ENCODE peak calls at places on chromosomes 7 and 10, in four cellular contexts. R is LNCaP clone FGC, E is cardiac fibroblast, M is heart right ventricle. K is an unnamed sample.

GRCh38 chr10:36766921-36767320 is 358.5 kb upstream of the ANKRD30A start:
- DNase-seq in E (no peak), R (no peak), M (no peak), K (no peak)

GRCh38 chr7:99030145-99030856 is 113.6 kb downstream of the SMURF1 start:
- DNase-seq in M (no peak), E (peak; percentile 28), R (no peak), K (no peak)

GRCh38 chr7:151449990-151450389 is 10.0 kb upstream of the CRYGN start:
- DNase-seq in R (no peak), E (no peak), M (no peak), K (no peak)

GRCh38 chr7:134004829-134005505 is 122.2 kb upstream of the LRGUK start:
- DNase-seq in E (no peak), M (no peak), R (no peak), K (no peak)

GRCh38 chr10:19749185-19749729 is 67.0 kb upstream of the PLXDC2 start:
- DNase-seq in R (no peak), E (peak; percentile 47), M (no peak), K (no peak)

GRCh38 chr10:100645609-100646008 is 99.8 kb upstream of the PAX2 start:
- DNase-seq in M (no peak), E (no peak), R (no peak), K (no peak)

GRCh38 chr7:42234736-42235135 is 2.3 kb downstream of the GLI3 start:
- DNase-seq in R (peak; percentile 75), E (no peak), M (no peak), K (no peak)

GRCh38 chr10:32298066-32298812 is 48.7 kb downstream of the EPC1 start:
- DNase-seq in R (no peak), M (no peak), E (peak; percentile 82), K (peak; percentile 76)

GRCh38 chr7:50679218-50680007 is 103.3 kb downstream of the GRB10 start:
- DNase-seq in M (no peak), R (peak; percentile 64), E (peak; percentile 69), K (peak; percentile 60)

GRCh38 chr7:130359276-130359857 is 14.8 kb downstream of the CPA5 start:
- DNase-seq in R (no peak), M (no peak), E (no peak), K (peak; percentile 97)

GRCh38 chr7:150450491-150450992 is at the start of gene GIMAP8:
- DNase-seq in E (no peak), R (no peak), M (peak; percentile 80), K (no peak)

GRCh38 chr10:133530506-133530905 is 3.3 kb downstream of the CYP2E1 start:
- DNase-seq in R (no peak), E (no peak), M (no peak), K (no peak)

GRCh38 chr10:104255244-104255981 is 721 bp downstream of the GSTO1 start:
- DNase-seq in R (no peak), M (no peak), E (peak; percentile 89), K (peak; percentile 75)

GRCh38 chr7:121301441-121302213 is 27.2 kb upstream of the WNT16 start:
- DNase-seq in R (no peak), M (no peak), E (peak; percentile 28), K (peak; percentile 44)

GRCh38 chr10:13528138-13528874 is 508 bp downstream of the BEND7 start:
- DNase-seq in M (peak; percentile 23), E (no peak), R (no peak), K (peak; percentile 18)

GRCh38 chr7:112306903-112307302 is 100.4 kb downstream of the ZNF277 start:
- DNase-seq in E (no peak), R (no peak), M (no peak), K (no peak)

GRCh38 chr10:94361161-94361794 is 1.5 kb downstream of the NOC3L start:
- DNase-seq in R (no peak), M (no peak), E (peak; percentile 34), K (peak; percentile 61)

GRCh38 chr7:106083717-106084116 is 28.4 kb downstream of the SYPL1 start:
- DNase-seq in M (no peak), R (no peak), E (no peak), K (no peak)

GRCh38 chr7:5507026-5507425 is 83.4 kb upstream of the TNRC18 start:
- DNase-seq in M (no peak), E (no peak), R (no peak), K (no peak)

GRCh38 chr7:148584154-148584827 is 6.3 kb upstream of the C7orf33 start:
- DNase-seq in E (no peak), R (no peak), M (no peak), K (no peak)

GRCh38 chr10:48794074-48794473 is 109.4 kb downstream of the WDFY4 start:
- DNase-seq in M (no peak), E (no peak), R (no peak), K (peak; percentile 72)

GRCh38 chr7:148856035-148856881 is 27.8 kb downstream of the EZH2 start:
- DNase-seq in E (peak; percentile 57), M (no peak), R (no peak), K (peak; percentile 73)

GRCh38 chr10:68367121-68367520 is 34.4 kb upstream of the PBLD start:
- DNase-seq in E (peak; percentile 13), R (no peak), M (no peak), K (no peak)

GRCh38 chr7:134532155-134533089 is 5.1 kb downstream of the AKR1B10 start:
- DNase-seq in M (no peak), E (no peak), R (no peak), K (peak; percentile 92)

GRCh38 chr7:37894671-37895070 is 21.9 kb downstream of the SFRP4 start:
- DNase-seq in R (no peak), E (no peak), M (no peak), K (no peak)

GRCh38 chr10:101559596-101560292 is 28.3 kb downstream of the POLL start:
- DNase-seq in R (no peak), M (no peak), E (no peak), K (no peak)

GRCh38 chr10:4181075-4181474 is 396.1 kb upstream of the KLF6 start:
- DNase-seq in E (no peak), R (no peak), M (no peak), K (no peak)

GRCh38 chr10:4188406-4188805 is 403.4 kb upstream of the KLF6 start:
- DNase-seq in R (no peak), E (no peak), M (no peak), K (no peak)

GRCh38 chr10:4181690-4182089 is 396.7 kb upstream of the KLF6 start:
- DNase-seq in E (no peak), R (no peak), M (no peak), K (no peak)

GRCh38 chr10:4186849-4187248 is 401.8 kb upstream of the KLF6 start:
- DNase-seq in R (no peak), M (no peak), E (no peak), K (no peak)

GRCh38 chr10:4183761-4184261 is 398.8 kb upstream of the KLF6 start:
- DNase-seq in R (peak; percentile 46), E (peak; percentile 72), M (no peak), K (no peak)
- TF ChIP-seq CTCF in R (no peak), E (no peak), M (no peak), K (no peak)

GRCh38 chr7:158631574-158632195 is 44.1 kb upstream of the PTPRN2 start:
- DNase-seq in E (peak; percentile 6), R (no peak), M (no peak), K (no peak)

GRCh38 chr7:158638001-158638400 is 50.4 kb upstream of the PTPRN2 start:
- DNase-seq in R (no peak), E (peak; percentile 32), M (no peak), K (no peak)

GRCh38 chr7:158633055-158633956 is 45.7 kb upstream of the PTPRN2 start:
- DNase-seq in R (no peak), M (no peak), E (no peak), K (no peak)
- H3K4me3 ChIP-seq in R (no peak overlapping the region), M (no peak overlapping the region), E (no peak overlapping the region), K (no peak overlapping the region)

DNA sequence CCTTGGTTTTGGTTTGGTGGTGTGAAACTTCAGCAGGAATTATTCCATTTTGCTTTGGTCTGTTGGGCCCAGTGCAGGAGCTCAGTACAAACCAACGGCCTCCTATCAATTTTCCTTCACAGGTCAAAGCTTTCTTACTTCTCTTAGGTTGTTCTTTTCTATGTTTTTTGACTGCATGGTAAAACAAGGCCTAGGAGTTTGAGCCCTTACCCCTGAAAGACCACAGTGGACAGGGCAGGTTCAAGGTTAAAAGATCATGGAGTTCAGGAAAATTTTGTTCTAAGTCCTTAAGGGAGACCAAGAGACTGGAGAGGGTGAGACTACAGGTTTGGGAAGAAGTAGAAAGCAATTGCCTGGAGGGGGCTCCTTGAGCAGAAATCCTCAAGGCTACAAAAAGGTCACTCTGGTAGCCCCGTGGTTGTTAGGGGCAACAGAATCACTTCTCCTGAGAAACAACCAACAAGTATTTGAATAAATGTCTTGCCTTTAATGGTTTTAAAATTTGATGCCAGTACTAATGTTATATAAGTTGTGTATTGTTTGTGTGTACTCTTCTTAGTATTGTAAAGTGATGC is 40.9 kb upstream of the FHIP2A start:
- DNase-seq in E (no peak), M (no peak), R (no peak), K (no peak)
- TF ChIP-seq CTCF in E (no peak), M (no peak), R (no peak), K (no peak)

GRCh38 chr7:974172-974571 is 1.2 kb downstream of the COX19 start:
- DNase-seq in M (no peak), R (no peak), E (peak; percentile 47), K (peak; percentile 61)

GRCh38 chr7:974820-975681 is at the start of gene COX19:
- DNase-seq in E (peak; percentile 90), M (peak; percentile 92), R (peak; percentile 60), K (peak; percentile 92)

GRCh38 chr7:976901-977325 is 1.6 kb upstream of the COX19 start:
- DNase-seq in R (no peak), M (no peak), E (no peak), K (no peak)

GRCh38 chr7:977326-978048 is 2.1 kb upstream of the COX19 start:
- DNase-seq in M (no peak), R (no peak), E (no peak), K (peak; percentile 21)

GRCh38 chr7:975702-976473 is 539 bp upstream of the COX19 start:
- DNase-seq in E (no peak), R (no peak), M (no peak), K (no peak)
- H3K4me3 ChIP-seq in E (peak overlapping the region; percentile 98), R (peak overlapping the region; percentile 94), M (peak overlapping the region; percentile 85), K (peak overlapping the region; percentile 87)

DNA sequence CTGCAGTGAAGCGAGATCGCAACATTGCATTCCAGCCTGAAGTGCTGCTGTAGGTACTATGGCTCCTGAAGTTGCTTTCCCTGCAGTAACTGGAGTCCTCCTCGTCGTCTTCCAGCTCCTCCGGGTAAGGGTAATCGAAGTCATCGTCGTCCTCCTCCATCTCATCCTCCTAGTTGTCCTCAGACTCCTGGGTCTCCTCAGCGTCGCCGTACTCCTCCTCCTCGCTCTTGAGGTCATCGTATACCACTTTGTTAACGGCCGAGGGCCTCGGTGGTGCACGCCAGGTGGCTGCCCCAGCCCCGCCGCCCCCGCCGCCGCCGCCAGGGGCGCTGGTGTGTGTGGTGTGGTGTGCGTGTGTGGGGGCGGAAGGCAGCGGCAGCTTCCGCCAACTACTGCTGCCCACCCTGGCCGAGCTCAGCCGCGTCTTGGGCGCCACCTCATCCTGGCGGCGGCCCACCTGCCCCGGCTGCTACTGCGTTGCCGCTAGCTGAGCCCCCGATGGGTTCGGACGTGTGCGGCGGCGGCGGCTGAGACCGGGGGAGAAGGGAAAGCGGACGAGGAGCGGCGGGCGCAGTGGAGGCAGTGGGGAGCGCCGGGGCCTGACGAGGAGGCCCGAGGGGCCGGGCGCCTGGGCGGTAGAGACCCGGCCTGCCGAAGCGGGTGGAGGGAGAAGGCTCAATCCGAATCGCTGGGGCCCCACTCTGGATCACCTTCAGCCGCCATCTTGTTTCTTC is 11.8 kb upstream of the ACBD5 start:
- DNase-seq in M (peak; percentile 81), R (no peak), E (peak; percentile 58), K (peak; percentile 64)
- TF ChIP-seq CTCF in M (peak; percentile 90), R (no peak), E (peak; percentile 18), K (peak; percentile 31)